ENCODE peak calls at places on chromosomes 5 and 9, in nine cellular contexts. One of them, this sample, is unnamed.
A peak's percentile ranks its signal among the peaks of the same experiment; 100 is the strongest.

GRCh38 chr9:129500166-129500862 is 120.6 kb downstream of the C9orf50 start:
- DNase-seq in neuronal stem cell: peak; percentile 84
- DNase-seq in left ventricle myocardium inferior: no peak
- DNase-seq in H9: no peak
- DNase-seq in CD8-positive, alpha-beta memory T cell: no peak
- DNase-seq in esophagus squamous epithelium: no peak
- DNase-seq in PC-9: no peak
- DNase-seq in kidney: no peak
- DNase-seq in GM23338: peak; percentile 52
- DNase-seq in this sample: no peak

GRCh38 chr5:151345187-151345807 is 2.1 kb downstream of the SLC36A2 start:
- DNase-seq in PC-9: no peak
- DNase-seq in neuronal stem cell: no peak
- DNase-seq in H9: no peak
- DNase-seq in esophagus squamous epithelium: no peak
- DNase-seq in left ventricle myocardium inferior: no peak
- DNase-seq in kidney: no peak
- DNase-seq in GM23338: no peak
- DNase-seq in CD8-positive, alpha-beta memory T cell: no peak
- DNase-seq in this sample: no peak

GRCh38 chr9:28610339-28610738 is 1037.1 kb upstream of the C9orf72 start:
- DNase-seq in kidney: no peak
- DNase-seq in neuronal stem cell: no peak
- DNase-seq in left ventricle myocardium inferior: no peak
- DNase-seq in GM23338: peak; percentile 51
- DNase-seq in PC-9: no peak
- DNase-seq in H9: no peak
- DNase-seq in CD8-positive, alpha-beta memory T cell: no peak
- DNase-seq in esophagus squamous epithelium: no peak
- DNase-seq in this sample: no peak

GRCh38 chr5:148906968-148907367 is 80.6 kb downstream of the ADRB2 start:
- DNase-seq in GM23338: no peak
- DNase-seq in left ventricle myocardium inferior: no peak
- DNase-seq in CD8-positive, alpha-beta memory T cell: no peak
- DNase-seq in PC-9: no peak
- DNase-seq in kidney: no peak
- DNase-seq in H9: no peak
- DNase-seq in esophagus squamous epithelium: no peak
- DNase-seq in neuronal stem cell: no peak
- DNase-seq in this sample: no peak

GRCh38 chr9:104740596-104740995 is 6.9 kb upstream of the NIPSNAP3A start:
- DNase-seq in neuronal stem cell: no peak
- DNase-seq in CD8-positive, alpha-beta memory T cell: no peak
- DNase-seq in PC-9: peak; percentile 78
- DNase-seq in GM23338: no peak
- DNase-seq in H9: no peak
- DNase-seq in esophagus squamous epithelium: no peak
- DNase-seq in left ventricle myocardium inferior: no peak
- DNase-seq in kidney: no peak
- DNase-seq in this sample: no peak

GRCh38 chr9:114351932-114352331 is 22.3 kb downstream of the ORM2 start:
- DNase-seq in PC-9: no peak
- DNase-seq in esophagus squamous epithelium: no peak
- DNase-seq in kidney: peak; percentile 5
- DNase-seq in H9: no peak
- DNase-seq in left ventricle myocardium inferior: no peak
- DNase-seq in neuronal stem cell: no peak
- DNase-seq in GM23338: no peak
- DNase-seq in CD8-positive, alpha-beta memory T cell: no peak
- DNase-seq in this sample: no peak

GRCh38 chr5:142685418-142686209 is at the start of gene FGF1:
- DNase-seq in H9: no peak
- DNase-seq in PC-9: no peak
- DNase-seq in left ventricle myocardium inferior: peak; percentile 61
- DNase-seq in esophagus squamous epithelium: no peak
- DNase-seq in kidney: no peak
- DNase-seq in GM23338: no peak
- DNase-seq in CD8-positive, alpha-beta memory T cell: no peak
- DNase-seq in neuronal stem cell: no peak
- DNase-seq in this sample: no peak

GRCh38 chr9:134455537-134455936 is 129.3 kb downstream of the RXRA start:
- DNase-seq in left ventricle myocardium inferior: no peak
- DNase-seq in kidney: no peak
- DNase-seq in GM23338: no peak
- DNase-seq in neuronal stem cell: no peak
- DNase-seq in CD8-positive, alpha-beta memory T cell: no peak
- DNase-seq in esophagus squamous epithelium: no peak
- DNase-seq in PC-9: no peak
- DNase-seq in H9: no peak
- DNase-seq in this sample: no peak

GRCh38 chr5:96026334-96027065 is 64.8 kb upstream of the ELL2 start:
- DNase-seq in left ventricle myocardium inferior: no peak
- DNase-seq in esophagus squamous epithelium: no peak
- DNase-seq in PC-9: no peak
- DNase-seq in neuronal stem cell: no peak
- DNase-seq in CD8-positive, alpha-beta memory T cell: no peak
- DNase-seq in GM23338: no peak
- DNase-seq in H9: no peak
- DNase-seq in kidney: no peak
- DNase-seq in this sample: no peak

GRCh38 chr5:10734050-10734709 is 26.9 kb downstream of the DAP start:
- DNase-seq in GM23338: no peak
- DNase-seq in esophagus squamous epithelium: no peak
- DNase-seq in CD8-positive, alpha-beta memory T cell: no peak
- DNase-seq in PC-9: no peak
- DNase-seq in H9: no peak
- DNase-seq in left ventricle myocardium inferior: no peak
- DNase-seq in neuronal stem cell: no peak
- DNase-seq in kidney: no peak
- DNase-seq in this sample: no peak

GRCh38 chr5:181218795-181219124 is 4.3 kb upstream of the TRIM41 start:
- DNase-seq in PC-9: no peak
- DNase-seq in kidney: no peak
- DNase-seq in CD8-positive, alpha-beta memory T cell: no peak
- DNase-seq in neuronal stem cell: no peak
- DNase-seq in left ventricle myocardium inferior: no peak
- DNase-seq in esophagus squamous epithelium: no peak
- DNase-seq in H9: no peak
- DNase-seq in GM23338: peak; percentile 33
- DNase-seq in this sample: no peak

GRCh38 chr5:159183247-159183646 is 26.1 kb downstream of the RNF145 start:
- DNase-seq in neuronal stem cell: no peak
- DNase-seq in CD8-positive, alpha-beta memory T cell: no peak
- DNase-seq in kidney: no peak
- DNase-seq in H9: no peak
- DNase-seq in left ventricle myocardium inferior: no peak
- DNase-seq in esophagus squamous epithelium: no peak
- DNase-seq in GM23338: no peak
- DNase-seq in PC-9: no peak
- DNase-seq in this sample: no peak

GRCh38 chr9:77111408-77111807 is 65.9 kb upstream of the VPS13A start:
- DNase-seq in left ventricle myocardium inferior: no peak
- DNase-seq in GM23338: no peak
- DNase-seq in kidney: no peak
- DNase-seq in esophagus squamous epithelium: no peak
- DNase-seq in PC-9: no peak
- DNase-seq in H9: no peak
- DNase-seq in CD8-positive, alpha-beta memory T cell: no peak
- DNase-seq in neuronal stem cell: no peak
- DNase-seq in this sample: no peak

GRCh38 chr9:36036780-36037579 is at the start of gene RECK:
- DNase-seq in H9: peak; percentile 93
- DNase-seq in PC-9: peak; percentile 37
- DNase-seq in GM23338: peak; percentile 96
- DNase-seq in left ventricle myocardium inferior: peak; percentile 91
- DNase-seq in esophagus squamous epithelium: peak; percentile 40
- DNase-seq in kidney: peak; percentile 95
- DNase-seq in CD8-positive, alpha-beta memory T cell: peak; percentile 83
- DNase-seq in neuronal stem cell: peak; percentile 85
- DNase-seq in this sample: peak; percentile 80

GRCh38 chr9:36603006-36603405 is 30.3 kb downstream of the MELK start:
- DNase-seq in esophagus squamous epithelium: no peak
- DNase-seq in CD8-positive, alpha-beta memory T cell: no peak
- DNase-seq in GM23338: no peak
- DNase-seq in neuronal stem cell: no peak
- DNase-seq in PC-9: no peak
- DNase-seq in left ventricle myocardium inferior: no peak
- DNase-seq in kidney: no peak
- DNase-seq in H9: no peak
- DNase-seq in this sample: no peak

GRCh38 chr5:130402906-130403305 is 498.6 kb downstream of the CHSY3 start:
- DNase-seq in neuronal stem cell: no peak
- DNase-seq in GM23338: peak; percentile 53
- DNase-seq in H9: peak; percentile 43
- DNase-seq in esophagus squamous epithelium: no peak
- DNase-seq in left ventricle myocardium inferior: no peak
- DNase-seq in PC-9: no peak
- DNase-seq in kidney: no peak
- DNase-seq in CD8-positive, alpha-beta memory T cell: no peak
- DNase-seq in this sample: no peak

GRCh38 chr5:65790371-65791163 is 68.6 kb downstream of the NLN start:
- DNase-seq in left ventricle myocardium inferior: no peak
- DNase-seq in PC-9: no peak
- DNase-seq in GM23338: no peak
- DNase-seq in H9: no peak
- DNase-seq in esophagus squamous epithelium: no peak
- DNase-seq in CD8-positive, alpha-beta memory T cell: peak; percentile 6
- DNase-seq in neuronal stem cell: no peak
- DNase-seq in kidney: no peak
- DNase-seq in this sample: no peak

GRCh38 chr5:14591548-14591947 is 10.0 kb downstream of the OTULINL start:
- DNase-seq in GM23338: no peak
- DNase-seq in neuronal stem cell: no peak
- DNase-seq in H9: no peak
- DNase-seq in kidney: no peak
- DNase-seq in left ventricle myocardium inferior: no peak
- DNase-seq in esophagus squamous epithelium: no peak
- DNase-seq in PC-9: no peak
- DNase-seq in CD8-positive, alpha-beta memory T cell: no peak
- DNase-seq in this sample: no peak

GRCh38 chr5:72383280-72384205 is 63.4 kb downstream of the PTCD2 start:
- DNase-seq in esophagus squamous epithelium: no peak
- DNase-seq in left ventricle myocardium inferior: no peak
- DNase-seq in CD8-positive, alpha-beta memory T cell: no peak
- DNase-seq in kidney: no peak
- DNase-seq in neuronal stem cell: no peak
- DNase-seq in GM23338: no peak
- DNase-seq in H9: no peak
- DNase-seq in PC-9: no peak
- DNase-seq in this sample: no peak

GRCh38 chr9:133727277-133727875 is 10.8 kb downstream of the SARDH start:
- DNase-seq in kidney: peak; percentile 48
- DNase-seq in CD8-positive, alpha-beta memory T cell: no peak
- DNase-seq in neuronal stem cell: no peak
- DNase-seq in H9: peak; percentile 29
- DNase-seq in esophagus squamous epithelium: no peak
- DNase-seq in left ventricle myocardium inferior: no peak
- DNase-seq in PC-9: no peak
- DNase-seq in GM23338: no peak
- DNase-seq in this sample: no peak

GRCh38 chr5:850511-851006 is at the start of gene ZDHHC11:
- DNase-seq in esophagus squamous epithelium: no peak
- DNase-seq in kidney: peak; percentile 82
- DNase-seq in PC-9: no peak
- DNase-seq in CD8-positive, alpha-beta memory T cell: no peak
- DNase-seq in GM23338: peak; percentile 37
- DNase-seq in left ventricle myocardium inferior: peak; percentile 73
- DNase-seq in H9: peak; percentile 71
- DNase-seq in neuronal stem cell: no peak
- DNase-seq in this sample: no peak

GRCh38 chr9:79189511-79189924 is 382.2 kb upstream of the TLE4 start:
- DNase-seq in left ventricle myocardium inferior: no peak
- DNase-seq in PC-9: no peak
- DNase-seq in H9: no peak
- DNase-seq in CD8-positive, alpha-beta memory T cell: no peak
- DNase-seq in neuronal stem cell: no peak
- DNase-seq in esophagus squamous epithelium: no peak
- DNase-seq in kidney: no peak
- DNase-seq in GM23338: no peak
- DNase-seq in this sample: no peak

GRCh38 chr5:140567871-140568270 is 3.2 kb downstream of the SLC35A4 start:
- DNase-seq in neuronal stem cell: no peak
- DNase-seq in H9: no peak
- DNase-seq in CD8-positive, alpha-beta memory T cell: no peak
- DNase-seq in esophagus squamous epithelium: no peak
- DNase-seq in PC-9: no peak
- DNase-seq in kidney: peak; percentile 52
- DNase-seq in GM23338: no peak
- DNase-seq in left ventricle myocardium inferior: no peak
- DNase-seq in this sample: no peak
- H3K4me1 ChIP-seq in neuronal stem cell: peaks cover 6% of the 10 kb centered on the region
- H3K4me1 ChIP-seq in H9: peaks cover 4% of the 10 kb centered on the region
- H3K4me1 ChIP-seq in CD8-positive, alpha-beta memory T cell: peaks cover 43% of the 10 kb centered on the region
- H3K4me1 ChIP-seq in esophagus squamous epithelium: peaks cover 16% of the 10 kb centered on the region
- H3K4me1 ChIP-seq in PC-9: peaks cover 14% of the 10 kb centered on the region
- H3K4me1 ChIP-seq in kidney: peaks cover 17% of the 10 kb centered on the region
- H3K4me1 ChIP-seq in GM23338: peaks cover 5% of the 10 kb centered on the region
- H3K4me1 ChIP-seq in left ventricle myocardium inferior: peaks cover 91% of the 10 kb centered on the region
- H3K4me1 ChIP-seq in this sample: peaks cover 38% of the 10 kb centered on the region

GRCh38 chr9:95010431-95010838 is 283.9 kb downstream of the AOPEP start:
- DNase-seq in kidney: no peak
- DNase-seq in CD8-positive, alpha-beta memory T cell: no peak
- DNase-seq in H9: no peak
- DNase-seq in PC-9: no peak
- DNase-seq in left ventricle myocardium inferior: no peak
- DNase-seq in GM23338: no peak
- DNase-seq in esophagus squamous epithelium: no peak
- DNase-seq in neuronal stem cell: no peak
- DNase-seq in this sample: no peak
- H3K4me1 ChIP-seq in kidney: peaks cover 18% of the 10 kb centered on the region
- H3K4me1 ChIP-seq in CD8-positive, alpha-beta memory T cell: no peaks in the 10 kb centered on the region
- H3K4me1 ChIP-seq in H9: no peaks in the 10 kb centered on the region
- H3K4me1 ChIP-seq in PC-9: peaks cover 48% of the 10 kb centered on the region
- H3K4me1 ChIP-seq in left ventricle myocardium inferior: peaks cover 92% of the 10 kb centered on the region
- H3K4me1 ChIP-seq in GM23338: no peaks in the 10 kb centered on the region
- H3K4me1 ChIP-seq in esophagus squamous epithelium: no peaks in the 10 kb centered on the region
- H3K4me1 ChIP-seq in neuronal stem cell: no peaks in the 10 kb centered on the region
- H3K4me1 ChIP-seq in this sample: no peaks in the 10 kb centered on the region

DNA sequence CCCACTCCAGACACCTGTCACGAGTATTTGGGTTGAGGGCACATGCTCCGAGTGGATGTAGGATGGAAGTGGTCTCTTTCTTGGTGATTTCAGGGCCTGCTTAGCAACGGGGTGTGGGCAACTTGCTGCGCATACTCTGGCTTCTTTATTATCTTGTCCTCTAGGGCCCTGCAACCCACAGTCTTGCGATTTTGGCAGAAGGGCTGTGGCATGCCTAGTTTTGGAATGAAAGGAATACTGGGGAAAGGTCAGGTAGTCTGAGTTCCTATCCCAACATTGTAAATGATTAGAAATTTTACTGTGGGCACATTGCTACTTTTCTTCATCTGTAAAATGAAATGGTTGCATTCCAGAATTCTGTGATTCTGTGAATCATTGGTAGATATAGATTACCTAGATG is 74.3 kb downstream of the ACTBL2 start:
- DNase-seq in esophagus squamous epithelium: no peak
- DNase-seq in neuronal stem cell: no peak
- DNase-seq in CD8-positive, alpha-beta memory T cell: no peak
- DNase-seq in kidney: no peak
- DNase-seq in GM23338: no peak
- DNase-seq in PC-9: no peak
- DNase-seq in H9: no peak
- DNase-seq in left ventricle myocardium inferior: no peak
- DNase-seq in this sample: no peak
- H3K4me1 ChIP-seq in esophagus squamous epithelium: no peaks in the 10 kb centered on the region
- H3K4me1 ChIP-seq in neuronal stem cell: no peaks in the 10 kb centered on the region
- H3K4me1 ChIP-seq in CD8-positive, alpha-beta memory T cell: no peaks in the 10 kb centered on the region
- H3K4me1 ChIP-seq in kidney: peaks cover 17% of the 10 kb centered on the region
- H3K4me1 ChIP-seq in GM23338: no peaks in the 10 kb centered on the region
- H3K4me1 ChIP-seq in PC-9: no peaks in the 10 kb centered on the region
- H3K4me1 ChIP-seq in H9: no peaks in the 10 kb centered on the region
- H3K4me1 ChIP-seq in left ventricle myocardium inferior: peaks cover 70% of the 10 kb centered on the region
- H3K4me1 ChIP-seq in this sample: no peaks in the 10 kb centered on the region

GRCh38 chr9:136235709-136236455 is 9.7 kb downstream of the QSOX2 start:
- DNase-seq in neuronal stem cell: no peak
- DNase-seq in CD8-positive, alpha-beta memory T cell: no peak
- DNase-seq in H9: no peak
- DNase-seq in esophagus squamous epithelium: no peak
- DNase-seq in PC-9: no peak
- DNase-seq in left ventricle myocardium inferior: no peak
- DNase-seq in kidney: no peak
- DNase-seq in GM23338: no peak
- DNase-seq in this sample: no peak
- H3K4me1 ChIP-seq in neuronal stem cell: no peaks in the 10 kb centered on the region
- H3K4me1 ChIP-seq in CD8-positive, alpha-beta memory T cell: peaks cover 6% of the 10 kb centered on the region
- H3K4me1 ChIP-seq in H9: no peaks in the 10 kb centered on the region
- H3K4me1 ChIP-seq in esophagus squamous epithelium: no peaks in the 10 kb centered on the region
- H3K4me1 ChIP-seq in PC-9: no peaks in the 10 kb centered on the region
- H3K4me1 ChIP-seq in left ventricle myocardium inferior: peaks cover 37% of the 10 kb centered on the region
- H3K4me1 ChIP-seq in kidney: no peaks in the 10 kb centered on the region
- H3K4me1 ChIP-seq in GM23338: no peaks in the 10 kb centered on the region
- H3K4me1 ChIP-seq in this sample: peaks cover 14% of the 10 kb centered on the region

This sample was measured in CD4-positive, CD25-positive, alpha-beta regulatory T cell.